ENCODE peak calls at places on chromosomes 7 and 10, in seven cellular contexts. G is activated CD4-positive, alpha-beta T cell treated with anti-CD3 and anti-CD28 coated beads, Interleukin-2, amount 50 U/mL, for 1 hour; U is A172; W is heart left ventricle; L is NCI-H1105; P is D341Med; I is HT-29. K is an unnamed sample.

GRCh38 chr7:117385340-117386124 is 41.8 kb downstream of the ASZ1 start:
- DNase-seq in I (peak; percentile 55), G (no peak), W (no peak), P (no peak), U (peak; percentile 39), L (no peak), K (peak; percentile 10)

GRCh38 chr7:97307521-97308108 is 190.1 kb downstream of the SDHAF3 start:
- DNase-seq in P (no peak), L (no peak), U (peak; percentile 13), W (no peak), I (no peak), G (no peak), K (no peak)

GRCh38 chr7:135768990-135769389 is 20.4 kb upstream of the FAM180A start:
- DNase-seq in W (no peak), P (no peak), U (no peak), L (no peak), G (no peak), I (no peak), K (no peak)

GRCh38 chr10:13632879-13633437 is 46.2 kb downstream of the PRPF18 start:
- DNase-seq in P (no peak), G (no peak), U (no peak), I (no peak), L (no peak), W (peak; percentile 60), K (no peak)

GRCh38 chr10:86262671-86263165 is 103.9 kb downstream of the GRID1 start:
- DNase-seq in U (no peak), L (no peak), G (no peak), W (no peak), I (no peak), P (no peak), K (no peak)

GRCh38 chr10:97057836-97058235 is 127.9 kb downstream of the SLIT1 start:
- DNase-seq in G (no peak), I (no peak), W (no peak), U (no peak), P (no peak), L (no peak), K (no peak)

GRCh38 chr10:128011059-128011979 is 104.4 kb downstream of the PTPRE start:
- DNase-seq in P (peak; percentile 89), I (peak; percentile 81), U (peak; percentile 45), W (peak; percentile 86), G (peak; percentile 88), L (peak; percentile 33), K (peak; percentile 58)

GRCh38 chr7:150564045-150564444 is 3.1 kb upstream of the GIMAP4 start:
- DNase-seq in U (no peak), P (no peak), L (no peak), G (no peak), W (no peak), I (no peak), K (no peak)

GRCh38 chr7:1474736-1475135 is 15.5 kb upstream of the MICALL2 start:
- DNase-seq in G (no peak), W (no peak), I (no peak), U (peak; percentile 24), L (no peak), P (no peak), K (no peak)

GRCh38 chr7:111556977-111557376 is 5.3 kb downstream of the IMMP2L start:
- DNase-seq in L (no peak), W (no peak), P (no peak), U (no peak), G (no peak), I (no peak), K (no peak)

GRCh38 chr7:92695308-92696261 is 105.4 kb upstream of the FAM133B start:
- DNase-seq in L (no peak), P (no peak), W (peak; percentile 34), U (peak; percentile 65), G (no peak), I (peak; percentile 98), K (peak; percentile 29)

GRCh38 chr10:51403522-51403921 is 295.9 kb downstream of the CSTF2T start:
- DNase-seq in L (no peak), I (no peak), P (no peak), G (no peak), W (no peak), U (no peak), K (no peak)

GRCh38 chr10:21184216-21184615 is 287.1 kb upstream of the NEBL start:
- DNase-seq in U (peak; percentile 47), L (no peak), G (no peak), I (no peak), W (no peak), P (no peak), K (peak; percentile 7)

K was measured in NCI-H345.